ENCODE peak calls at places on chromosomes 12 and 14, in eight cellular contexts. N is esophagus squamous epithelium, P is WTC11, K is omental fat pad, D is A549, B is choroid plexus epithelial cell, Z is endothelial cell, W is GM23338. F is an unnamed sample.

GRCh38 chr14:64721391-64721791 is 17.2 kb downstream of the PLEKHG3 start:
- DNase-seq in N (no peak), P (no peak), K (no peak), D (no peak), B (peak; percentile 76), Z (no peak), W (no peak), F (no peak)

GRCh38 chr14:30143617-30144016 is 216.0 kb upstream of the PRKD1 start:
- DNase-seq in N (no peak), P (no peak), K (no peak), D (no peak), B (peak; percentile 52), Z (no peak), W (no peak), F (no peak)

GRCh38 chr14:63510538-63510937 is 32.6 kb downstream of the PPP2R5E start:
- DNase-seq in N (no peak), P (no peak), K (no peak), D (no peak), B (peak; percentile 88), Z (no peak), W (no peak), F (no peak)

GRCh38 chr12:109458086-109458485 is 19.0 kb downstream of the KCTD10 start:
- DNase-seq in N (no peak), P (no peak), K (no peak), D (no peak), B (peak; percentile 82), Z (no peak), W (no peak), F (no peak)

GRCh38 chr14:70045296-70045695 is 143.5 kb downstream of the SLC8A3 start:
- DNase-seq in N (no peak), P (no peak), K (no peak), D (no peak), B (no peak), Z (no peak), W (no peak), F (no peak)

GRCh38 chr12:31020385-31021166 is 53.1 kb upstream of the DDX11 start:
- DNase-seq in N (no peak), P (no peak), K (no peak), D (no peak), B (no peak), Z (no peak), W (no peak), F (no peak)

GRCh38 chr12:27334721-27335082 is 2.1 kb downstream of the BMAL2 start:
- DNase-seq in N (no peak), P (no peak), K (no peak), D (no peak), B (no peak), Z (no peak), W (no peak), F (no peak)

GRCh38 chr14:68225321-68225720 is 405.7 kb downstream of the RAD51B start:
- DNase-seq in N (no peak), P (no peak), K (no peak), D (no peak), B (no peak), Z (no peak), W (no peak), F (no peak)

GRCh38 chr14:69263364-69263763 is 3.4 kb downstream of the GALNT16 start:
- DNase-seq in N (no peak), P (no peak), K (peak; percentile 44), D (no peak), B (peak; percentile 86), Z (no peak), W (no peak), F (peak; percentile 90)

GRCh38 chr12:115354476-115354890 is 670.5 kb upstream of the TBX3 start:
- DNase-seq in N (no peak), P (no peak), K (no peak), D (no peak), B (no peak), Z (no peak), W (no peak), F (no peak)

GRCh38 chr12:51391047-51391837 is at the start of gene GALNT6:
- DNase-seq in N (no peak), P (peak; percentile 79), K (no peak), D (peak; percentile 51), B (no peak), Z (peak; percentile 56), W (peak; percentile 87), F (peak; percentile 54)

GRCh38 chr12:30930238-30931010 is 3.9 kb downstream of the TSPAN11 start:
- DNase-seq in N (no peak), P (no peak), K (no peak), D (no peak), B (no peak), Z (no peak), W (no peak), F (no peak)

GRCh38 chr12:100133200-100133599 is 9.5 kb downstream of the BLTP3B start:
- DNase-seq in N (no peak), P (no peak), K (no peak), D (no peak), B (no peak), Z (no peak), W (no peak), F (no peak)

GRCh38 chr12:100141998-100142850 is 450 bp downstream of the BLTP3B start:
- DNase-seq in N (no peak), P (peak; percentile 62), K (no peak), D (no peak), B (no peak), Z (peak; percentile 68), W (peak; percentile 72), F (peak; percentile 41)

GRCh38 chr12:100142851-100143559 is at the start of gene BLTP3B:
- DNase-seq in N (peak; percentile 44), P (peak; percentile 93), K (peak; percentile 87), D (peak; percentile 61), B (peak; percentile 77), Z (peak; percentile 92), W (peak; percentile 95), F (peak; percentile 96)

GRCh38 chr12:100141666-100141997 is 1.0 kb downstream of the BLTP3B start:
- DNase-seq in N (no peak), P (no peak), K (no peak), D (no peak), B (peak; percentile 92), Z (no peak), W (no peak), F (no peak)

DNA sequence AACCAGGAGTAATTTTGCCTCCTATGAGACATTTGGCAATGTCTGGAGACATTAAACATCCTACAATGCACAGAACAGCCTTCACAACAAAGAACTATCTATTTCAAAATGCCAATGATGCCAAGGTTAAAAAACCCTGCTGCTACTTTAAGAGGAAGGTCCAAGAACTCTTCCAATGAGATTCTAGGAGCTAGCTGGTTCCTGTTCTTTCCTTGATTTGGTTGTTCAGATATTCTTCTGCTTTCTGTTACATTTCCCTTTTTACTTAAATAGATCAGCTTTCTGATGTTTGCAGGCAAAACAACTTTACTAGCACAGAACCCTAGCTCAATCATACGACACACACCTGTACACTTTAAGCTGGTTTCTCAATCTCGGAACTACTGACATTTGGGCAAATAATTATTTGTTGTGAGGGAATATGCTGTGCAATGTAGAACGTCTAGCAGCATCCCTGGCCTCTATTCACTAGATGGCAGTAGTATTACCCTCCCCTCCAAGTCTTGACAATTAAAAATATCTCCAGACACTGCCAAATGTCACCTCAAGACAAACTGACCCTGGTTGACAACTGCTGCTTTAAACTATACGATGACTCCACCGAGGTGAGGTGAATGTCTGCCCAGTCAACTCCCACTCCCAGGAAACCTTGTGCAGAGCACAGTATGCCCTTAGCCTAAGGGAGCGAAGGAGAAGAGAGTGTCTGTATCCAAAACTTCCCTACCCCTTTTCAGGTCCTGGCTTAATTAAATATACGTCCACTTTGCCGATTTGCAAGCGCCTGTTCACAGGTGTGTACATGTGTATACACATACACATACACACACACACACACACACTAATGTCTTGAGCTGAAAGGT is 4.4 kb downstream of the BLTP3B start:
- DNase-seq in N (no peak), P (no peak), K (no peak), D (no peak), B (peak; percentile 60), Z (no peak), W (no peak), F (no peak)
- TF ChIP-seq CTCF in N (no peak), P (no peak), K (no peak), D (peak; percentile 56), B (peak; percentile 62), Z (no peak), W (peak; percentile 45), F (peak; percentile 55)

GRCh38 chr14:77761205-77761931 is 412 bp upstream of the SNW1 start:
- DNase-seq in N (no peak), P (peak; percentile 36), K (no peak), D (peak; percentile 58), B (peak; percentile 97), Z (peak; percentile 53), W (peak; percentile 72), F (peak; percentile 47)
- TF ChIP-seq CTCF in N (no peak), P (no peak), K (no peak), D (peak; percentile 51), B (peak; percentile 48), Z (peak; percentile 23), W (peak; percentile 55), F (peak; percentile 61)

GRCh38 chr12:18583655-18584054 is 154.2 kb downstream of the PLCZ1 start:
- DNase-seq in N (no peak), P (no peak), K (no peak), D (no peak), B (peak; percentile 15), Z (no peak), W (no peak), F (no peak)

GRCh38 chr12:18591473-18591872 is 146.3 kb downstream of the PLCZ1 start:
- DNase-seq in N (no peak), P (no peak), K (no peak), D (no peak), B (no peak), Z (no peak), W (no peak), F (no peak)

GRCh38 chr12:18589316-18589715 is 148.5 kb downstream of the PLCZ1 start:
- DNase-seq in N (no peak), P (no peak), K (no peak), D (no peak), B (peak; percentile 39), Z (no peak), W (peak; percentile 5), F (no peak)
- TF ChIP-seq CTCF in N (no peak), P (no peak), K (no peak), D (no peak), B (peak; percentile 38), Z (no peak), W (peak; percentile 37), F (peak; percentile 18)

GRCh38 chr12:43754015-43754414 is 4.6 kb downstream of the PUS7L start:
- DNase-seq in N (no peak), P (no peak), K (no peak), D (no peak), B (no peak), Z (no peak), W (no peak), F (no peak)

GRCh38 chr12:43744826-43745225 is 13.8 kb downstream of the PUS7L start:
- DNase-seq in N (no peak), P (no peak), K (no peak), D (no peak), B (no peak), Z (no peak), W (no peak), F (no peak)

GRCh38 chr12:43749016-43749415 is 9.6 kb downstream of the PUS7L start:
- DNase-seq in N (no peak), P (no peak), K (no peak), D (no peak), B (no peak), Z (no peak), W (no peak), F (no peak)

DNA sequence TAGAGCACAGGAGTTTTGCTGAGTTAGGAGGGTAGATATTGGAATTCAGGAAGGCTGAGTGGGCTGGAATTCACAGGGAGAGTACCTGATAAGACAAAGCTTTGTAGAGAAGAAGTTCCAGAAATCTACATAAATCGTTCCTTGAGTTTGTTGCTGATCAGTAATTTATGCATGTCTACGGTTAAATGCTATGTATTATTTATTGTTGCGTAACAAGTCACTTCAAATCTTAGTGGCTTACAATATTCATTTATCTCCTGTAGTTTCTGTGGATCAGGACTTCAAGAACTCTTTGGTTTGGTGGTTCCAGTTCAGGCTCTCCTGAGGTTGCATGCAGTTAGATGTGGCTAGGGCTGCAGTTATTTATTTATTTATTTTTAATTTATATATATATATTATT is 7.8 kb downstream of the PUS7L start:
- DNase-seq in N (no peak), P (no peak), K (no peak), D (no peak), B (no peak), Z (no peak), W (no peak), F (no peak)
- TF ChIP-seq CTCF in N (no peak), P (no peak), K (no peak), D (no peak), B (no peak), Z (no peak), W (no peak), F (no peak)

F was measured in BE2C.